ENCODE peak calls at places on chromosomes 11 and 22, in five cellular contexts. X, L, V, R and Z are unnamed samples.

GRCh38 chr11:72013765-72014711 is 15.3 kb downstream of the IL18BP start:
- DNase-seq in V (no peak), X (no peak), L (no peak), R (no peak), Z (no peak)

GRCh38 chr22:23305321-23305910 is 125.1 kb downstream of the BCR start:
- DNase-seq in X (no peak), V (no peak), L (no peak), R (peak), Z (no peak)

GRCh38 chr11:80587906-80588305 is 1147.1 kb upstream of the TENM4 start:
- DNase-seq in R (no peak), V (no peak), L (no peak), X (no peak), Z (no peak)

GRCh38 chr22:46935506-46936377 is 173.3 kb downstream of the TBC1D22A start:
- DNase-seq in L (no peak), V (peak), R (no peak), X (peak), Z (no peak)

GRCh38 chr11:120554771-120555432 is 43.4 kb downstream of the GRIK4 start:
- DNase-seq in L (no peak), V (no peak), X (no peak), R (peak), Z (no peak)

GRCh38 chr11:59857444-59858434 is 8.5 kb downstream of the TCN1 start:
- DNase-seq in R (no peak), L (no peak), V (peak), X (no peak), Z (peak)

GRCh38 chr11:77151804-77152513 is 23.9 kb downstream of the MYO7A start:
- DNase-seq in R (no peak), V (no peak), L (peak), X (no peak), Z (peak)

GRCh38 chr11:116173506-116173905 is 599.3 kb downstream of the BUD13 start:
- DNase-seq in L (no peak), X (no peak), V (no peak), R (no peak), Z (no peak)

GRCh38 chr11:30758012-30758411 is 171.9 kb upstream of the MPPED2 start:
- DNase-seq in R (no peak), X (no peak), L (no peak), V (no peak), Z (no peak)

GRCh38 chr11:129021295-129021694 is 78.6 kb upstream of the TP53AIP1 start:
- DNase-seq in R (no peak), L (no peak), V (no peak), X (no peak), Z (no peak)

GRCh38 chr11:72038491-72038890 is 39.8 kb downstream of the IL18BP start:
- DNase-seq in X (no peak), L (no peak), V (no peak), R (peak), Z (no peak)

GRCh38 chr11:72680624-72681158 is 6.5 kb upstream of the PDE2A start:
- DNase-seq in L (no peak), R (no peak), X (no peak), V (no peak), Z (no peak)

GRCh38 chr22:37309221-37310074 is 27.1 kb downstream of the CYTH4 start:
- DNase-seq in V (peak), L (peak), R (peak), X (no peak), Z (peak)

GRCh38 chr11:129145276-129145675 is 46.8 kb downstream of the ARHGAP32 start:
- DNase-seq in L (no peak), X (no peak), V (no peak), R (no peak), Z (no peak)

GRCh38 chr11:33920838-33921613 is 29.1 kb upstream of the LMO2 start:
- DNase-seq in V (no peak), L (peak), R (no peak), X (no peak), Z (no peak)

GRCh38 chr11:9784602-9785315 is 120.9 kb downstream of the SWAP70 start:
- DNase-seq in V (peak), R (no peak), L (no peak), X (no peak), Z (no peak)

GRCh38 chr11:65944191-65944590 is 1.1 kb upstream of the TSGA10IP start:
- DNase-seq in L (no peak), X (no peak), V (no peak), R (no peak), Z (no peak)

GRCh38 chr11:126404367-126404766 is 48.9 kb downstream of the ST3GAL4 start:
- DNase-seq in X (no peak), L (no peak), R (no peak), V (no peak), Z (no peak)

GRCh38 chr11:34250732-34251639 is 106.8 kb downstream of the ABTB2 start:
- DNase-seq in R (peak), X (no peak), L (no peak), V (peak), Z (peak)

GRCh38 chr11:123209591-123209990 is 14.5 kb upstream of the CLMP start:
- DNase-seq in L (no peak), V (no peak), R (no peak), X (no peak), Z (no peak)

GRCh38 chr22:36221799-36222751 is 17.3 kb downstream of the APOL2 start:
- DNase-seq in L (no peak), V (peak), R (peak), X (peak), Z (no peak)

GRCh38 chr22:47337161-47337621 is 574.7 kb downstream of the TBC1D22A start:
- DNase-seq in L (no peak), R (no peak), V (peak), X (peak), Z (no peak)

GRCh38 chr22:27348634-27349033 is 452.9 kb downstream of the MN1 start:
- DNase-seq in X (no peak), V (no peak), L (no peak), R (no peak), Z (no peak)

GRCh38 chr22:46508391-46508999 is 28.9 kb downstream of the CELSR1 start:
- DNase-seq in L (no peak), V (no peak), R (no peak), X (no peak), Z (no peak)

GRCh38 chr11:5004429-5005274 is 10.0 kb downstream of the OR51L1 start:
- DNase-seq in R (peak), L (no peak), V (peak), X (peak), Z (peak)

GRCh38 chr11:8838248-8838647 is 72.7 kb upstream of the AKIP1 start:
- DNase-seq in R (no peak), V (no peak), L (no peak), X (no peak), Z (peak)

GRCh38 chr22:44362249-44363040 is 49.7 kb upstream of the SHISAL1 start:
- DNase-seq in R (no peak), X (no peak), L (no peak), V (no peak), Z (no peak)

GRCh38 chr11:43788394-43788793 is 92.2 kb upstream of the ALKBH3 start:
- DNase-seq in X (no peak), R (no peak), L (no peak), V (no peak), Z (peak)

GRCh38 chr11:77821349-77821851 is 456 bp downstream of the AAMDC start:
- DNase-seq in V (peak), R (peak), L (no peak), X (peak), Z (peak)

GRCh38 chr22:42641801-42642413 is 1.5 kb upstream of the ATP5MGL start:
- DNase-seq in L (no peak), R (no peak), X (peak), V (no peak), Z (no peak)

GRCh38 chr22:46758098-46758497 is 4.4 kb upstream of the TBC1D22A start:
- DNase-seq in X (no peak), R (no peak), L (no peak), V (no peak), Z (no peak)

GRCh38 chr11:7691759-7692334 is 14.4 kb downstream of the OVCH2 start:
- DNase-seq in X (no peak), L (no peak), R (no peak), V (no peak), Z (no peak)

GRCh38 chr11:10500263-10500601 is 40.8 kb downstream of the RNF141 start:
- DNase-seq in R (no peak), X (no peak), L (no peak), V (no peak), Z (no peak)

GRCh38 chr22:38069372-38070249 is 12.4 kb downstream of the PICK1 start:
- DNase-seq in V (peak), R (peak), L (no peak), X (no peak), Z (no peak)

GRCh38 chr11:113018913-113019312 is 57.7 kb downstream of the NCAM1 start:
- DNase-seq in L (no peak), X (no peak), V (no peak), R (no peak), Z (no peak)

GRCh38 chr11:113014262-113014661 is 53.0 kb downstream of the NCAM1 start:
- DNase-seq in V (no peak), R (peak), X (no peak), L (no peak), Z (no peak)

GRCh38 chr11:113016905-113017304 is 55.7 kb downstream of the NCAM1 start:
- DNase-seq in R (no peak), L (no peak), V (no peak), X (no peak), Z (no peak)

GRCh38 chr11:113014731-113015455 is 53.7 kb downstream of the NCAM1 start:
- DNase-seq in L (no peak), R (peak), V (no peak), X (no peak), Z (no peak)
- TF ChIP-seq REST in L (no peak), R (no peak), V (no peak), X (no peak), Z (no peak)

GRCh38 chr22:29231971-29232959 is 26.6 kb downstream of the EMID1 start:
- DNase-seq in L (no peak), R (peak), X (peak), V (no peak), Z (no peak)
- TF ChIP-seq GABPA in L (no peak), R (no peak), X (peak), V (no peak), Z (no peak)

GRCh38 chr11:23574149-23574548 is 713.9 kb upstream of the CCDC179 start:
- DNase-seq in R (no peak), L (no peak), X (no peak), V (no peak), Z (no peak)

GRCh38 chr11:23577296-23577695 is 717.0 kb upstream of the CCDC179 start:
- DNase-seq in X (no peak), R (no peak), V (no peak), L (no peak), Z (no peak)

GRCh38 chr11:23569547-23569946 is 709.3 kb upstream of the CCDC179 start:
- DNase-seq in V (no peak), X (no peak), R (no peak), L (peak), Z (no peak)

GRCh38 chr11:23570828-23571227 is 710.6 kb upstream of the CCDC179 start:
- DNase-seq in L (no peak), R (no peak), V (no peak), X (no peak), Z (no peak)

GRCh38 chr11:23573430-23573829 is 713.2 kb upstream of the CCDC179 start:
- DNase-seq in V (no peak), R (no peak), L (no peak), X (no peak), Z (no peak)
- TF ChIP-seq REST in V (no peak), R (no peak), L (no peak), X (no peak), Z (no peak)

GRCh38 chr22:21939392-21940319 is 13.0 kb downstream of the PPM1F start:
- DNase-seq in L (no peak), X (no peak), V (no peak), R (no peak), Z (peak)
- TF ChIP-seq GABPA in L (no peak), X (no peak), V (no peak), R (no peak), Z (peak)

GRCh38 chr11:47257518-47258316 is at the start of gene NR1H3:
- DNase-seq in R (peak), L (no peak), V (peak), X (peak), Z (no peak)
- TF ChIP-seq REST in R (no peak), L (no peak), V (no peak), X (no peak), Z (no peak)

DNA sequence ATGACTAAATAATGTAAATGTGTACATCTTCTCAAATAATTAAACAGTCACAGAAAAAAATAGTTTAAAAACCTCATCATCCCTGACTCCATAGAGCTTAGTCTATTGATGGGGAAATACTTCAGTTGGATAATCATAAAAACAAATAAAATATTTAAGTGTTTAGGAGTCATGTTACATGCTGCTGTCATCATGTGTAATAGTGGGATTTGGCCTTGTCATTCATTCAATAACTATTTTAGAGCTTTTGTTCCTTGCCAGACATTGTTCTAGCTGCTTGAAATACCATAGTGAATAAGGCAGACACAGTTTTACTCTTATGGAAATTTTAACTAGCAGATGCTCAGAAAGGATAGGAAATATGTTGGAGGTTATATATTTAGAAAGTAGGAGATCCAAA is 324.8 kb downstream of the CASP12 start:
- DNase-seq in R (no peak), L (no peak), V (no peak), X (no peak), Z (no peak)
- TF ChIP-seq GABPA in R (no peak), L (no peak), V (no peak), X (no peak), Z (no peak)